ENCODE peak calls at places on chromosomes 7 and 10, in seven cellular contexts. V is nephron progenitor cell, Z is AG10803, N is RWPE1, G is left ventricle myocardium inferior, Q is epithelial cell of esophagus, K is IMR-90. F is an unnamed sample.

GRCh38 chr10:106864031-106864430 is 300.5 kb downstream of the SORCS1 start:
- DNase-seq in V (no peak), Z (no peak), N (no peak), G (no peak), Q (no peak), K (no peak), F (no peak)

GRCh38 chr7:4103352-4104091 is 578.6 kb upstream of the FOXK1 start:
- DNase-seq in V (no peak), Z (no peak), N (peak), G (no peak), Q (no peak), K (peak), F (no peak)

GRCh38 chr10:47152861-47153349 is 147.1 kb upstream of the GDF10 start:
- DNase-seq in V (no peak), Z (peak), N (peak), G (no peak), Q (peak), K (no peak), F (no peak)

GRCh38 chr10:30495687-30496086 is 61.7 kb downstream of the MAP3K8 start:
- DNase-seq in V (no peak), Z (no peak), N (no peak), G (no peak), Q (peak), K (peak), F (peak)

GRCh38 chr10:46229144-46229563 is 57.6 kb upstream of the ANTXRL start:
- DNase-seq in V (peak), Z (no peak), N (no peak), G (no peak), Q (no peak), K (no peak), F (peak)

GRCh38 chr10:89869180-89869579 is 167.8 kb downstream of the KIF20B start:
- DNase-seq in V (no peak), Z (no peak), N (no peak), G (no peak), Q (no peak), K (no peak), F (peak)

GRCh38 chr10:11430421-11431275 is 180.8 kb downstream of the USP6NL start:
- DNase-seq in V (no peak), Z (no peak), N (no peak), G (no peak), Q (no peak), K (no peak), F (no peak)

GRCh38 chr7:123622660-123623386 is 21.2 kb downstream of the ASB15 start:
- DNase-seq in V (no peak), Z (no peak), N (no peak), G (no peak), Q (peak), K (no peak), F (no peak)

GRCh38 chr7:29871787-29872398 is 65.6 kb downstream of the WIPF3 start:
- DNase-seq in V (no peak), Z (peak), N (no peak), G (no peak), Q (no peak), K (peak), F (peak)

GRCh38 chr10:31477584-31477983 is 158.6 kb downstream of the ZEB1 start:
- DNase-seq in V (no peak), Z (no peak), N (no peak), G (no peak), Q (no peak), K (peak), F (peak)

GRCh38 chr7:35700327-35700726 is 5.4 kb upstream of the HERPUD2 start:
- DNase-seq in V (no peak), Z (peak), N (no peak), G (no peak), Q (peak), K (no peak), F (no peak)

GRCh38 chr7:132743974-132744373 is 167.7 kb upstream of the PLXNA4 start:
- DNase-seq in V (no peak), Z (no peak), N (no peak), G (no peak), Q (no peak), K (peak), F (no peak)

GRCh38 chr10:79179404-79180309 is 110.9 kb downstream of the ZMIZ1 start:
- DNase-seq in V (peak), Z (no peak), N (no peak), G (no peak), Q (no peak), K (no peak), F (no peak)

GRCh38 chr7:7719235-7719634 is 828 bp upstream of the RPA3 start:
- DNase-seq in V (no peak), Z (peak), N (peak), G (no peak), Q (peak), K (peak), F (peak)

GRCh38 chr10:84294766-84295447 is 33.5 kb upstream of the CCSER2 start:
- DNase-seq in V (no peak), Z (no peak), N (no peak), G (no peak), Q (no peak), K (peak), F (peak)

GRCh38 chr7:140623995-140624902 is 16.4 kb downstream of the DENND2A start:
- DNase-seq in V (no peak), Z (peak), N (no peak), G (no peak), Q (peak), K (peak), F (no peak)

GRCh38 chr10:2800178-2800577 is 267.2 kb upstream of the PFKP start:
- DNase-seq in V (no peak), Z (no peak), N (no peak), G (no peak), Q (no peak), K (no peak), F (no peak)

GRCh38 chr10:22552888-22553378 is 161.4 kb downstream of the PIP4K2A start:
- DNase-seq in V (no peak), Z (no peak), N (no peak), G (no peak), Q (no peak), K (peak), F (peak)

GRCh38 chr7:99013266-99014112 is 130.4 kb downstream of the SMURF1 start:
- DNase-seq in V (no peak), Z (no peak), N (no peak), G (no peak), Q (no peak), K (no peak), F (no peak)

GRCh38 chr7:135260470-135260869 is 26.8 kb downstream of the STRA8 start:
- DNase-seq in V (no peak), Z (no peak), N (no peak), G (no peak), Q (no peak), K (no peak), F (no peak)

GRCh38 chr7:121449304-121449703 is 53.2 kb upstream of the FAM3C start:
- DNase-seq in V (no peak), Z (peak), N (no peak), G (no peak), Q (peak), K (no peak), F (peak)
- TF ChIP-seq CTCF in V (no peak), Z (peak), N (no peak), G (no peak), Q (peak), K (no peak), F (peak)

DNA sequence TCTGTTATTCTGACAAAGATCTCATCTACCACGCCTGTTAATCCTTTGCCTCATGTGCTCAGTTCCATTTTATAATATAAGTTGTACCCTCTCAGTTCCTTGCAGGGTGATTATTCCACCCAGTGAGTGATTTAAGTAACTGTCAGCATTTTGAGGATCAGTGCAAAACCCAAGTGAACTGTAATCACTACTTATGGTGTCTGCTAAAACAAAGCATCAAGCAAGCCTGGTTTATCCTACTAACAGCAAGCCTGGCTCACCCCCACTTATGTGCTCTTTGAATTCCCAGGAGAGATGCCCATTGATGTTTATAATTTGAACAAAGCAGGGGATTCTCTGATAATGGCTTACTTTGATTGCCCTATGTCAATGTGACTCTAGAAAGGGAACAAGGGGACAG is 186.8 kb upstream of the LRGUK start:
- DNase-seq in V (no peak), Z (no peak), N (no peak), G (no peak), Q (no peak), K (no peak), F (no peak)
- TF ChIP-seq CTCF in V (no peak), Z (no peak), N (no peak), G (no peak), Q (no peak), K (no peak), F (no peak)

DNA sequence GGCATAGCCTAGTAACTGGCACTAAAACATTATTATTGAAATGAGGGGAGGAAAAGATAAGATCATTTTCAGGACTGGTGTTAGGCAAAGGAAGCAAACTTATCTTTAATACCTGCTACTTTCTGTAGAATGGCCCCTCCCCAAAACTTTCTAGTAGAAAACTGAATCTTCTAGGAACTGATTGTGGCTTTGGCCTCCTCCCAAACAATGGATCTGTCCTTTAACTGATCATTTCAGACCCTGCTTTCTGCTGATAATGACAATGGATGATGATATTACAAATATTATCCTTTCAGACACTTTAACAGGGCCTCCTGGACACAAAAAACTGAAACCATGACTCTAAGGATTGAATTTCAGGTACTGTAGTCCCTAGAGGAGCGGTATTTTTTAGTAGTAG is 55.1 kb downstream of the EZH2 start:
- DNase-seq in V (no peak), Z (no peak), N (no peak), G (no peak), Q (no peak), K (no peak), F (no peak)
- TF ChIP-seq CTCF in V (no peak), Z (no peak), N (no peak), G (no peak), Q (no peak), K (no peak), F (no peak)

GRCh38 chr7:40043164-40043563 is 91.3 kb downstream of the MPLKIP start:
- DNase-seq in V (no peak), Z (no peak), N (no peak), G (no peak), Q (no peak), K (no peak), F (no peak)

DNA sequence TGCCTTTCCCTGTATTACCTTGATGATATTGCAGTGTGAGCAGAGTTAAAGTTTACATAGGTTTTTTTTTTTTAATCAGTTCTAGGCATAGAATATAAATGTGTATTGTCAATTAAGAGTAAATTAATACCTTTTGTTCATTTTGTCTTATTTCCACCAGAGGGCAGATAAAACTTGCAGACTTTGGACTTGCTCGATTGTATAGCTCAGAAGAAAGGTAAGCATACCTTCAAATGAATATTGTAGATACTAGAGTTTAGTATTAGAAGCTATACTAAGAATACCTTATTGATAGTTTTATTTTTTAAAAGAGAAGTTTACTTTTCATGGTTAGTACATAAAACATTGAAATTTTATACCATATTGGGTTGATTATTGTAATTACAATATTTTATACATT is 86.8 kb downstream of the MPLKIP start:
- DNase-seq in V (no peak), Z (no peak), N (no peak), G (no peak), Q (no peak), K (no peak), F (no peak)
- TF ChIP-seq CTCF in V (no peak), Z (peak), N (peak), G (no peak), Q (peak), K (peak), F (peak)

F was measured in fibroblast of the aortic adventitia.